ENCODE peak calls at places on chromosomes 6 and 20, in ten cellular contexts. N, C, Y, E, R, U, G, W, S and O are unnamed samples.
A peak's percentile ranks its signal among the peaks of the same experiment; 100 is the strongest.

GRCh38 chr20:21302645-21303060 is 478 bp upstream of the XRN2 start:
- ATAC-seq in N (no peak), C (no peak), Y (no peak), E (peak; percentile 63), R (peak; percentile 24), U (peak; percentile 52), G (peak; percentile 27), W (peak; percentile 32), S (no peak), O (no peak)

GRCh38 chr6:111406200-111406711 is 76.8 kb downstream of the REV3L start:
- ATAC-seq in N (no peak), C (peak; percentile 90), Y (peak; percentile 99), E (peak; percentile 89), R (peak; percentile 75), U (peak; percentile 48), G (peak; percentile 97), W (no peak), S (no peak), O (peak; percentile 100)

GRCh38 chr6:118674772-118675171 is 23.4 kb upstream of the CEP85L start:
- ATAC-seq in N (no peak), C (no peak), Y (peak; percentile 43), E (no peak), R (no peak), U (no peak), G (no peak), W (no peak), S (no peak), O (no peak)

GRCh38 chr6:85966859-85967258 is 324.2 kb upstream of the SYNCRIP start:
- ATAC-seq in N (no peak), C (peak; percentile 21), Y (no peak), E (no peak), R (no peak), U (peak; percentile 64), G (no peak), W (no peak), S (no peak), O (no peak)

GRCh38 chr6:8655670-8656454 is 220.5 kb upstream of the SLC35B3 start:
- ATAC-seq in N (no peak), C (no peak), Y (no peak), E (no peak), R (no peak), U (peak; percentile 49), G (no peak), W (no peak), S (no peak), O (no peak)

GRCh38 chr20:16352751-16353150 is 220.5 kb downstream of the KIF16B start:
- ATAC-seq in N (no peak), C (no peak), Y (no peak), E (no peak), R (no peak), U (no peak), G (no peak), W (no peak), S (no peak), O (no peak)

GRCh38 chr6:7636151-7636550 is 46.2 kb downstream of the SNRNP48 start:
- ATAC-seq in N (no peak), C (no peak), Y (no peak), E (no peak), R (no peak), U (no peak), G (no peak), W (no peak), S (no peak), O (no peak)

GRCh38 chr6:166418691-166419143 is 36.0 kb upstream of the MPC1 start:
- ATAC-seq in N (no peak), C (no peak), Y (peak; percentile 52), E (no peak), R (peak; percentile 31), U (peak; percentile 78), G (no peak), W (no peak), S (peak; percentile 7), O (no peak)